ENCODE peak calls at places on chromosome 1, in four cellular contexts. One of them, this sample, is unnamed.

GRCh38 chr1:44802306-44803061 is 2.3 kb downstream of the PLK3 start:
- DNase-seq in CD8-positive, alpha-beta memory T cell: no peak
- DNase-seq in fibroblast of mammary gland: no peak
- DNase-seq in heart right ventricle: no peak
- DNase-seq in this sample: peak

GRCh38 chr1:207978441-207978840 is 67.5 kb upstream of the CD34 start:
- DNase-seq in fibroblast of mammary gland: no peak
- DNase-seq in heart right ventricle: no peak
- DNase-seq in CD8-positive, alpha-beta memory T cell: no peak
- DNase-seq in this sample: no peak

GRCh38 chr1:161763522-161764098 is 2.5 kb upstream of the ATF6 start:
- DNase-seq in heart right ventricle: no peak
- DNase-seq in fibroblast of mammary gland: peak
- DNase-seq in CD8-positive, alpha-beta memory T cell: no peak
- DNase-seq in this sample: no peak

GRCh38 chr1:46202975-46203737 is at the start of gene LURAP1:
- DNase-seq in CD8-positive, alpha-beta memory T cell: no peak
- DNase-seq in fibroblast of mammary gland: peak
- DNase-seq in heart right ventricle: peak
- DNase-seq in this sample: no peak

GRCh38 chr1:912740-913301 is 10.9 kb upstream of the SAMD11 start:
- DNase-seq in heart right ventricle: no peak
- DNase-seq in CD8-positive, alpha-beta memory T cell: no peak
- DNase-seq in fibroblast of mammary gland: peak
- DNase-seq in this sample: peak

GRCh38 chr1:111199881-111200801 is at the start of gene DENND2D:
- DNase-seq in heart right ventricle: peak
- DNase-seq in fibroblast of mammary gland: no peak
- DNase-seq in CD8-positive, alpha-beta memory T cell: peak
- DNase-seq in this sample: peak

GRCh38 chr1:109768700-109769325 is 5.1 kb upstream of the EPS8L3 start:
- DNase-seq in CD8-positive, alpha-beta memory T cell: no peak
- DNase-seq in fibroblast of mammary gland: no peak
- DNase-seq in heart right ventricle: peak
- DNase-seq in this sample: peak

GRCh38 chr1:218665216-218665615 is 320.1 kb downstream of the TGFB2 start:
- DNase-seq in CD8-positive, alpha-beta memory T cell: no peak
- DNase-seq in heart right ventricle: peak
- DNase-seq in fibroblast of mammary gland: peak
- DNase-seq in this sample: no peak

GRCh38 chr1:229990326-229990725 is 76.7 kb upstream of the GALNT2 start:
- DNase-seq in CD8-positive, alpha-beta memory T cell: no peak
- DNase-seq in fibroblast of mammary gland: no peak
- DNase-seq in heart right ventricle: no peak
- DNase-seq in this sample: no peak

GRCh38 chr1:167273027-167273800 is 52.5 kb downstream of the POU2F1 start:
- DNase-seq in fibroblast of mammary gland: peak
- DNase-seq in CD8-positive, alpha-beta memory T cell: no peak
- DNase-seq in heart right ventricle: no peak
- DNase-seq in this sample: no peak

GRCh38 chr1:161733526-161733925 is 12.2 kb downstream of the FCRLB start:
- DNase-seq in heart right ventricle: no peak
- DNase-seq in CD8-positive, alpha-beta memory T cell: no peak
- DNase-seq in fibroblast of mammary gland: peak
- DNase-seq in this sample: no peak

GRCh38 chr1:154524881-154525280 is 22.7 kb upstream of the SHE start:
- DNase-seq in fibroblast of mammary gland: no peak
- DNase-seq in heart right ventricle: no peak
- DNase-seq in CD8-positive, alpha-beta memory T cell: no peak
- DNase-seq in this sample: no peak

GRCh38 chr1:10897981-10898728 is 101.7 kb upstream of the CASZ1 start:
- DNase-seq in fibroblast of mammary gland: peak
- DNase-seq in heart right ventricle: no peak
- DNase-seq in CD8-positive, alpha-beta memory T cell: no peak
- DNase-seq in this sample: no peak

GRCh38 chr1:3645666-3646355 is 4.1 kb downstream of the WRAP73 start:
- DNase-seq in heart right ventricle: no peak
- DNase-seq in fibroblast of mammary gland: no peak
- DNase-seq in CD8-positive, alpha-beta memory T cell: no peak
- DNase-seq in this sample: no peak

GRCh38 chr1:108590947-108591346 is 31.0 kb downstream of the EEIG2 start:
- DNase-seq in fibroblast of mammary gland: peak
- DNase-seq in heart right ventricle: no peak
- DNase-seq in CD8-positive, alpha-beta memory T cell: no peak
- DNase-seq in this sample: no peak

GRCh38 chr1:241423541-241424479 is 66.8 kb upstream of the RGS7 start:
- DNase-seq in CD8-positive, alpha-beta memory T cell: no peak
- DNase-seq in heart right ventricle: peak
- DNase-seq in fibroblast of mammary gland: peak
- DNase-seq in this sample: no peak

GRCh38 chr1:228972576-228972975 is 237.3 kb downstream of the RHOU start:
- DNase-seq in fibroblast of mammary gland: no peak
- DNase-seq in heart right ventricle: no peak
- DNase-seq in CD8-positive, alpha-beta memory T cell: no peak
- DNase-seq in this sample: no peak

GRCh38 chr1:24308365-24309015 is 10.7 kb upstream of the GRHL3 start:
- DNase-seq in fibroblast of mammary gland: peak
- DNase-seq in heart right ventricle: no peak
- DNase-seq in CD8-positive, alpha-beta memory T cell: no peak
- DNase-seq in this sample: no peak

GRCh38 chr1:77538956-77539509 is 143.4 kb downstream of the ZZZ3 start:
- DNase-seq in fibroblast of mammary gland: peak
- DNase-seq in heart right ventricle: no peak
- DNase-seq in CD8-positive, alpha-beta memory T cell: no peak
- DNase-seq in this sample: peak

GRCh38 chr1:91605566-91605965 is 104.9 kb downstream of the CDC7 start:
- DNase-seq in fibroblast of mammary gland: no peak
- DNase-seq in heart right ventricle: no peak
- DNase-seq in CD8-positive, alpha-beta memory T cell: no peak
- DNase-seq in this sample: no peak

DNA sequence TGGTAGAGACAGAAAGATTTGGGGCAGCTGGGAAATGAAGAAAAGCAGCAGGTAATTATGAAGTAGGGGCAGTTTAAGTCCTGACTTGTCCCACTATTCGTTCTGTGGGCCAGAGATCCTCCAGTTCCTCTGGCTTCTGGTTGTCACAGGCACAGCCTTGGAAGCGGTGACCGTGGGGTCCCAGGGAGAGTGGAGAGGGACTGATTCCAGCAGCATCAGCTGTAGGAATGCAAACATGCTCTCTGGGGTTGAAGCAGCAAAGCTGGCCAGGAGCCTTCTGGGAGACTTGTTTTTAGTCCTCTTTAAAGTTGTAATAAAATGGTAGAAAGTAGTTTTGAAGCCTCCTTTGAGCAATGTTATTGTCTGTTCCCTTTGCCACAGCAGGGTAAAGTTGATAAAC is 488.0 kb downstream of the LMO4 start:
- DNase-seq in CD8-positive, alpha-beta memory T cell: no peak
- DNase-seq in heart right ventricle: peak
- DNase-seq in fibroblast of mammary gland: no peak
- DNase-seq in this sample: no peak
- H3K4me3 ChIP-seq in CD8-positive, alpha-beta memory T cell: no peak
- H3K4me3 ChIP-seq in heart right ventricle: no peak
- H3K4me3 ChIP-seq in fibroblast of mammary gland: no peak
- H3K4me3 ChIP-seq in this sample: no peak

GRCh38 chr1:31372961-31373896 is at the start of gene FABP3:
- DNase-seq in fibroblast of mammary gland: peak
- DNase-seq in CD8-positive, alpha-beta memory T cell: no peak
- DNase-seq in heart right ventricle: peak
- DNase-seq in this sample: peak

GRCh38 chr1:31373897-31374486 is 1.1 kb upstream of the FABP3 start:
- DNase-seq in fibroblast of mammary gland: no peak
- DNase-seq in CD8-positive, alpha-beta memory T cell: no peak
- DNase-seq in heart right ventricle: no peak
- DNase-seq in this sample: no peak

GRCh38 chr1:31371121-31371520 is 1.8 kb downstream of the FABP3 start:
- DNase-seq in CD8-positive, alpha-beta memory T cell: no peak
- DNase-seq in fibroblast of mammary gland: no peak
- DNase-seq in heart right ventricle: no peak
- DNase-seq in this sample: no peak

GRCh38 chr1:31371560-31371959 is 1.3 kb downstream of the FABP3 start:
- DNase-seq in fibroblast of mammary gland: no peak
- DNase-seq in heart right ventricle: no peak
- DNase-seq in CD8-positive, alpha-beta memory T cell: no peak
- DNase-seq in this sample: no peak

DNA sequence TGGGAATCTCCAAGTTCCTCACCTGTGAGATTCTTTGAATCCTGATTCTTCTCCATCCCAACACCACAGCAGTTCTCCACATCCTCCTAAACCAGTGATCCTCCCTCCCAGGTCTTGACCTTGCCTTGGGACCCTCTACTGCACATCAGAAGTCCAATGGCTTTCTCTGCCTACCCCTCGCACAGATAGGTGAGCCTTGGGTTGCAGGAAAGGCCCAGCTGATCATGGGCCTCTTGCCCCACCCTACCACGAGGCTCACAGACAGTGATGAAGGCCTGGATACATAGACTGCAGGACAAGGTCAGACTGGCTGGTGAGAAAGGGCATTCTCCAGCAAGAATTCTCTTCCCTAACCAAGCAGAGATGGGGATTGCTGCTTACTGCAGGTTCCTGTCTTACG is 825 bp downstream of the FABP3 start:
- DNase-seq in CD8-positive, alpha-beta memory T cell: no peak
- DNase-seq in heart right ventricle: no peak
- DNase-seq in fibroblast of mammary gland: no peak
- DNase-seq in this sample: no peak
- H3K4me3 ChIP-seq in CD8-positive, alpha-beta memory T cell: no peak
- H3K4me3 ChIP-seq in heart right ventricle: peak
- H3K4me3 ChIP-seq in fibroblast of mammary gland: peak
- H3K4me3 ChIP-seq in this sample: peak

DNA sequence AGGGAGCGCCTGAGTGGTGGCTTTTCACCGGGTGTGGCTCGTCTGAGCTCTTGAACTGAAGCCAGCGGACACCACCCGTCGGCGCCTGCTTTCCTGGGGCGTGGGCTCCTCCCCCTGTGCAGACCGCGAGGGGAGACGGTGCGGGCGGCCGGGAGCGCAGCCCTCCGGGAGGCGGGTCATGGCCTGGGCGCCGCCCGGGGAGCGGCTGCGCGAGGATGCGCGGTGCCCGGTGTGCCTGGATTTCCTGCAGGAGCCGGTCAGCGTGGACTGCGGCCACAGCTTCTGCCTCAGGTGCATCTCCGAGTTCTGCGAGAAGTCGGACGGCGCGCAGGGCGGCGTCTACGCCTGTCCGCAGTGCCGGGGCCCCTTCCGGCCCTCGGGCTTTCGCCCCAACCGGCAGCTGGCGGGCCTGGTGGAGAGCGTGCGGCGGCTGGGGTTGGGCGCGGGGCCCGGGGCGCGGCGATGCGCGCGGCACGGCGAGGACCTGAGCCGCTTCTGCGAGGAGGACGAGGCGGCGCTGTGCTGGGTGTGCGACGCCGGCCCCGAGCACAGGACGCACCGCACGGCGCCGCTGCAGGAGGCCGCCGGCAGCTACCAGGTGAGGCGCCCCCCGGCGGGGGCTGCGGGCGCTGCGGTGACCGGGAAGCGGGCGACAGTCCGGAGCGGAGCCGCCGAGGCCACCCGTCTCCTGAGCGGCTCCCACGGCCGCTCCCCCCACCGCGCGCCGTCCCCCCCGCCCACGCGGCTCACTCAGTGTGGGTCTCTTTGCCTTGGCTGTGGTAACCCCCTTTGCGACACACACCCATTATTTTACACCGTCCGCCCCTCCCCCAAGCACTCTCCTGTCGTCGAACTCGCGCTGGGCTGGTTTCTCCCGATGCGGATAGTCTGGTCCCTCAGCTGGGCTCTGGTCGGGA is at the start of gene TRIM58:
- DNase-seq in fibroblast of mammary gland: no peak
- DNase-seq in CD8-positive, alpha-beta memory T cell: no peak
- DNase-seq in heart right ventricle: no peak
- DNase-seq in this sample: peak
- H3K4me3 ChIP-seq in fibroblast of mammary gland: peak
- H3K4me3 ChIP-seq in CD8-positive, alpha-beta memory T cell: peak
- H3K4me3 ChIP-seq in heart right ventricle: peak
- H3K4me3 ChIP-seq in this sample: peak

GRCh38 chr1:17260264-17260663 is 11.4 kb downstream of the PADI3 start:
- DNase-seq in fibroblast of mammary gland: no peak
- DNase-seq in CD8-positive, alpha-beta memory T cell: no peak
- DNase-seq in heart right ventricle: no peak
- DNase-seq in this sample: no peak
- H3K4me3 ChIP-seq in fibroblast of mammary gland: no peak
- H3K4me3 ChIP-seq in CD8-positive, alpha-beta memory T cell: no peak
- H3K4me3 ChIP-seq in heart right ventricle: no peak
- H3K4me3 ChIP-seq in this sample: no peak

GRCh38 chr1:12620931-12621330 is 2.9 kb upstream of the DHRS3 start:
- DNase-seq in CD8-positive, alpha-beta memory T cell: no peak
- DNase-seq in fibroblast of mammary gland: no peak
- DNase-seq in heart right ventricle: no peak
- DNase-seq in this sample: no peak

GRCh38 chr1:12618661-12619395 is 818 bp upstream of the DHRS3 start:
- DNase-seq in CD8-positive, alpha-beta memory T cell: peak
- DNase-seq in heart right ventricle: peak
- DNase-seq in fibroblast of mammary gland: peak
- DNase-seq in this sample: peak

GRCh38 chr1:12619396-12620141 is 1.6 kb upstream of the DHRS3 start:
- DNase-seq in fibroblast of mammary gland: peak
- DNase-seq in CD8-positive, alpha-beta memory T cell: peak
- DNase-seq in heart right ventricle: peak
- DNase-seq in this sample: peak

GRCh38 chr1:12621346-12622320 is 3.6 kb upstream of the DHRS3 start:
- DNase-seq in fibroblast of mammary gland: no peak
- DNase-seq in heart right ventricle: no peak
- DNase-seq in CD8-positive, alpha-beta memory T cell: no peak
- DNase-seq in this sample: no peak

GRCh38 chr1:12620142-12620865 is 2.3 kb upstream of the DHRS3 start:
- DNase-seq in CD8-positive, alpha-beta memory T cell: no peak
- DNase-seq in heart right ventricle: no peak
- DNase-seq in fibroblast of mammary gland: no peak
- DNase-seq in this sample: no peak
- H3K4me3 ChIP-seq in CD8-positive, alpha-beta memory T cell: no peak
- H3K4me3 ChIP-seq in heart right ventricle: peak
- H3K4me3 ChIP-seq in fibroblast of mammary gland: no peak
- H3K4me3 ChIP-seq in this sample: no peak

DNA sequence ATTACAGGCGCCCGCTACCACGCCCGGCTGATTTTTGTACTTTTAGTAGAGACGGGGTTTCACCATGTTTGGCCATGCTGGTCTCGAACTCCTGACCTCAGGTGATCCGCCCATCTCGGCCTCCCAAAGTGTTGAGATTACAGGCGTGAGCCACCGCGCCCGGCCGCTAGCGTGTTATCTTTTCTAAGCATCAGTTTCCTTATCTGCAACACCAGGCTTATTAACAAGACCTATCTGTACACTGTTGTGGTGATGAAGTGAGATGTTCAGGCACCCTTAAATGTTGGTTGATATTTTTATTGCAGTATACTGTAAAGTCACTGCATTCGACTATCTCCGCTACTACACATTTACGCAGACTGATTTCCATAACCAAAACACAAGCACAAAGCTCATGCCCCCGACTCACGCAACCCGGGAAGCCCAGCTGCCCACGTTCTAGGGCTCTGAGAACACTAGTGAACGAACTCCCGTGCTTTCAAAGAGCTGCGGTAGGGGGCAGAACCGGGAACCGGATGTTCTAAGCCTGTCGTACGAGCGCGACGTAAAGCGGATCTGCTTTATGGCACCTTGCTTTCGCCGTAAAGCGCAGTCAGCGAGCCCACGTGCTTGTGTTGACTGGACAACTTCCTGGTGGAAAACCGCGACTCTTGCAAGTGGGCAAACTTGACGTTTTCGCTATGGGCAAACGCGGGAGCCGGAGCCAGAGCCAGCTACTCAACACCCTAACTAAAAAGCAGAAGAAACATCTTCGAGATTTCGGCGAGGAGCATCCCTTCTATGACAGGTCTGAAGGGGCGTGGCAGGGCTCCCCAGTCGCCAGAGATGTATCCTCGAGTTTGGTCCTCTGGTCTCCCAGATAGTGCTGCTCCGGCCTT is at the start of gene UTP25:
- DNase-seq in heart right ventricle: peak
- DNase-seq in fibroblast of mammary gland: peak
- DNase-seq in CD8-positive, alpha-beta memory T cell: peak
- DNase-seq in this sample: peak
- H3K4me3 ChIP-seq in heart right ventricle: peak
- H3K4me3 ChIP-seq in fibroblast of mammary gland: peak
- H3K4me3 ChIP-seq in CD8-positive, alpha-beta memory T cell: peak
- H3K4me3 ChIP-seq in this sample: peak

This sample was measured in left lung.